ENCODE peak calls at places on chromosomes 13 and 19, in four cellular contexts. M is EL, P is dermis blood vessel endothelial cell, Q is AG04450. V is an unnamed sample.

GRCh38 chr13:49690133-49690989 is 925 bp downstream of the EBPL start:
- DNase-seq in M (peak; percentile 64), P (peak; percentile 47), Q (peak; percentile 55), V (peak; percentile 61)

GRCh38 chr13:100108913-100109507 is 20.1 kb downstream of the PCCA start:
- DNase-seq in M (no peak), P (no peak), Q (no peak), V (peak; percentile 37)

GRCh38 chr19:40744554-40745401 is 5.5 kb downstream of the ACTMAP start:
- DNase-seq in M (no peak), P (peak; percentile 34), Q (no peak), V (no peak)

GRCh38 chr19:39679056-39679790 is 23.5 kb downstream of the LGALS16 start:
- DNase-seq in M (no peak), P (no peak), Q (no peak), V (no peak)

GRCh38 chr13:109655206-109655600 is 131.2 kb downstream of the IRS2 start:
- DNase-seq in M (no peak), P (no peak), Q (no peak), V (no peak)

GRCh38 chr13:101706651-101707050 is 254.2 kb downstream of the ITGBL1 start:
- DNase-seq in M (peak; percentile 91), P (peak; percentile 71), Q (peak; percentile 84), V (peak; percentile 89)

GRCh38 chr19:33507021-33507956 is 14.3 kb downstream of the PEPD start:
- DNase-seq in M (no peak), P (peak; percentile 40), Q (no peak), V (no peak)

GRCh38 chr13:74629985-74630384 is 495.8 kb upstream of the KLF12 start:
- DNase-seq in M (no peak), P (no peak), Q (no peak), V (no peak)

GRCh38 chr13:40442826-40443225 is 223.6 kb downstream of the FOXO1 start:
- DNase-seq in M (peak; percentile 10), P (peak; percentile 57), Q (no peak), V (no peak)

GRCh38 chr19:56105090-56105701 is 15.9 kb downstream of the ZNF787 start:
- DNase-seq in M (no peak), P (peak; percentile 86), Q (no peak), V (no peak)

GRCh38 chr19:29878973-29879654 is 62.9 kb upstream of the URI1 start:
- DNase-seq in M (peak; percentile 83), P (peak; percentile 15), Q (no peak), V (peak; percentile 76)

GRCh38 chr13:30477346-30478235 is 11.9 kb upstream of the HMGB1 start:
- DNase-seq in M (no peak), P (no peak), Q (no peak), V (no peak)

GRCh38 chr19:16268676-16269319 is 55.8 kb upstream of the KLF2 start:
- DNase-seq in M (no peak), P (no peak), Q (no peak), V (no peak)

GRCh38 chr13:38166121-38166520 is 183.5 kb upstream of the UFM1 start:
- DNase-seq in M (peak; percentile 64), P (no peak), Q (no peak), V (peak; percentile 1)

GRCh38 chr19:29850482-29850881 is 38.7 kb downstream of the CCNE1 start:
- DNase-seq in M (no peak), P (no peak), Q (no peak), V (no peak)

GRCh38 chr13:59562924-59563323 is 600.8 kb downstream of the DIAPH3 start:
- DNase-seq in M (no peak), P (no peak), Q (no peak), V (no peak)

V was measured in ELR.